ENCODE peak calls at places on chromosomes 7 and 10, in five cellular contexts. One of them, this sample, is unnamed.

GRCh38 chr7:118224521-118224920 is at the start of gene ANKRD7:
- DNase-seq in GM23338: no peak
- DNase-seq in prostate gland: no peak
- DNase-seq in suprapubic skin: no peak
- DNase-seq in Panc1: no peak
- DNase-seq in this sample: no peak

GRCh38 chr10:18653112-18653511 is 1.7 kb upstream of the NSUN6 start:
- DNase-seq in GM23338: no peak
- DNase-seq in prostate gland: no peak
- DNase-seq in suprapubic skin: no peak
- DNase-seq in Panc1: no peak
- DNase-seq in this sample: no peak

GRCh38 chr10:18610517-18610916 is 40.9 kb downstream of the NSUN6 start:
- DNase-seq in GM23338: no peak
- DNase-seq in prostate gland: peak; percentile 60
- DNase-seq in suprapubic skin: no peak
- DNase-seq in Panc1: peak; percentile 70
- DNase-seq in this sample: no peak

GRCh38 chr10:119543814-119544642 is 1.5 kb upstream of the RGS10 start:
- DNase-seq in GM23338: peak; percentile 63
- DNase-seq in prostate gland: no peak
- DNase-seq in suprapubic skin: no peak
- DNase-seq in Panc1: no peak
- DNase-seq in this sample: no peak

GRCh38 chr10:88270871-88271713 is 312.0 kb downstream of the RNLS start:
- DNase-seq in GM23338: no peak
- DNase-seq in prostate gland: no peak
- DNase-seq in suprapubic skin: no peak
- DNase-seq in Panc1: no peak
- DNase-seq in this sample: no peak

GRCh38 chr10:44463511-44464121 is 78.7 kb upstream of the CXCL12 start:
- DNase-seq in GM23338: no peak
- DNase-seq in prostate gland: no peak
- DNase-seq in suprapubic skin: no peak
- DNase-seq in Panc1: no peak
- DNase-seq in this sample: no peak

GRCh38 chr10:76444034-76444800 is 1012.8 kb downstream of the LRMDA start:
- DNase-seq in GM23338: no peak
- DNase-seq in prostate gland: no peak
- DNase-seq in suprapubic skin: no peak
- DNase-seq in Panc1: no peak
- DNase-seq in this sample: no peak

GRCh38 chr7:23713285-23714235 is 3.5 kb downstream of the STK31 start:
- DNase-seq in GM23338: no peak
- DNase-seq in prostate gland: no peak
- DNase-seq in suprapubic skin: no peak
- DNase-seq in Panc1: peak; percentile 77
- DNase-seq in this sample: no peak

GRCh38 chr7:22549667-22550513 is 49.9 kb upstream of the STEAP1B start:
- DNase-seq in GM23338: peak; percentile 93
- DNase-seq in prostate gland: no peak
- DNase-seq in suprapubic skin: no peak
- DNase-seq in Panc1: no peak
- DNase-seq in this sample: peak; percentile 88

GRCh38 chr10:62638062-62638477 is 166.4 kb upstream of the ADO start:
- DNase-seq in GM23338: no peak
- DNase-seq in prostate gland: no peak
- DNase-seq in suprapubic skin: no peak
- DNase-seq in Panc1: no peak
- DNase-seq in this sample: no peak
- TF ChIP-seq POLR2AphosphoS5 in GM23338: no peak
- TF ChIP-seq POLR2AphosphoS5 in prostate gland: no peak
- TF ChIP-seq POLR2AphosphoS5 in suprapubic skin: no peak
- TF ChIP-seq POLR2AphosphoS5 in Panc1: no peak
- TF ChIP-seq POLR2AphosphoS5 in this sample: peak; percentile 51

DNA sequence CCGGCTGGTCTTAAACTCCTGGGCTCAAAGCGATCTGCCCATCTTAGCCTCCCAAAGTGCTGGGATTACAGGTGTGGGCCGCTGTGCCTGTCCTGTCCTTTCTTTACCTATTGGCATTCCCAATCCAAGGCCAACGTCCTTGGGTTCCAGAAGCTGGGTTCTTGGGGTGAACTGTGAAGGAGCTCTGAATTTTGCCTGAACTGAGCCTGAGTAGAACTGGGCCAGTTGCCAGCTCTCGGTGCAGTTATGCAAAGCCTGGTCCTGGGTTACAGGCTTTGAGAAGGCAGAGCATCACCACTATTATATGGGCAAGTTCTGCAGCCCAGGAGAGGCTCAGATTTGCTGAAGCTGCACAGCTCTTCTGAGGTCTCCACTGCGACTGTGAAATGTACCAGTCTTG is 24.6 kb upstream of the SH2D4B start:
- DNase-seq in GM23338: no peak
- DNase-seq in prostate gland: no peak
- DNase-seq in suprapubic skin: no peak
- DNase-seq in Panc1: no peak
- DNase-seq in this sample: peak; percentile 36
- H3K36me3 ChIP-seq in GM23338: peaks cover 11% of the 10 kb centered on the region
- H3K36me3 ChIP-seq in prostate gland: peaks cover 32% of the 10 kb centered on the region
- H3K36me3 ChIP-seq in suprapubic skin: peaks cover 100% of the 10 kb centered on the region
- H3K36me3 ChIP-seq in Panc1: no peaks in the 10 kb centered on the region
- H3K36me3 ChIP-seq in this sample: peaks cover 100% of the 10 kb centered on the region

GRCh38 chr7:144388950-144389349 is 14.5 kb downstream of the NOBOX start:
- DNase-seq in GM23338: peak; percentile 43
- DNase-seq in prostate gland: no peak
- DNase-seq in suprapubic skin: no peak
- DNase-seq in Panc1: no peak
- DNase-seq in this sample: no peak

GRCh38 chr7:144386741-144387140 is 16.8 kb downstream of the NOBOX start:
- DNase-seq in GM23338: no peak
- DNase-seq in prostate gland: no peak
- DNase-seq in suprapubic skin: no peak
- DNase-seq in Panc1: no peak
- DNase-seq in this sample: no peak

GRCh38 chr7:144391014-144391413 is 12.5 kb downstream of the NOBOX start:
- DNase-seq in GM23338: no peak
- DNase-seq in prostate gland: no peak
- DNase-seq in suprapubic skin: no peak
- DNase-seq in Panc1: no peak
- DNase-seq in this sample: no peak

GRCh38 chr7:144391823-144392255 is 11.7 kb downstream of the NOBOX start:
- DNase-seq in GM23338: peak; percentile 83
- DNase-seq in prostate gland: peak; percentile 34
- DNase-seq in suprapubic skin: no peak
- DNase-seq in Panc1: peak; percentile 43
- DNase-seq in this sample: no peak

DNA sequence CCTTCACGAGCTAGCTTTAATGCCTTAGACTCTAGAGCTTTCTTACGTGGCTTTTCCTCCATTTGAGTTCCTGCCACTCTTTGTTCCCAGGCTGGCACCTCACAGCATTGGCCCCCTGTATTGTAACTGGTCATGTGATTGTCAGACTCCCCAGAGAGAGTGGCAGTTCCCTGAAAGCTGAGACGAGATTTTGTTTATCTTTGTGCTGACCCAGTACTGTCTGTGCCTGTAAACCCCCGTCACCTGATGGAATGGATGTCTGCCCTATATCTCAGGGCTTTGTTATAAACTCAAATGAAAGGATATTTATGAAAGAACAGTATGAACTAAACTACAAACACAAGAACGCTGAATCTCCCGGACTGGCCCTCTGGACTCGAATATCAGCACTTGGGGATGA is 13.0 kb downstream of the NOBOX start:
- DNase-seq in GM23338: no peak
- DNase-seq in prostate gland: peak; percentile 83
- DNase-seq in suprapubic skin: no peak
- DNase-seq in Panc1: no peak
- DNase-seq in this sample: no peak
- TF ChIP-seq POLR2AphosphoS5 in GM23338: no peak
- TF ChIP-seq POLR2AphosphoS5 in prostate gland: peak; percentile 88
- TF ChIP-seq POLR2AphosphoS5 in suprapubic skin: no peak
- TF ChIP-seq POLR2AphosphoS5 in Panc1: no peak
- TF ChIP-seq POLR2AphosphoS5 in this sample: no peak

GRCh38 chr10:122509323-122509722 is 48.0 kb downstream of the HTRA1 start:
- DNase-seq in GM23338: no peak
- DNase-seq in prostate gland: no peak
- DNase-seq in suprapubic skin: no peak
- DNase-seq in Panc1: no peak
- DNase-seq in this sample: no peak
- H3K36me3 ChIP-seq in GM23338: no peaks in the 10 kb centered on the region
- H3K36me3 ChIP-seq in prostate gland: no peaks in the 10 kb centered on the region
- H3K36me3 ChIP-seq in suprapubic skin: peaks cover 60% of the 10 kb centered on the region
- H3K36me3 ChIP-seq in Panc1: no peaks in the 10 kb centered on the region
- H3K36me3 ChIP-seq in this sample: no peaks in the 10 kb centered on the region

This sample was measured in spleen.